ENCODE peak calls at places on chromosome 20, in nine cellular contexts. M is thoracic aorta; G is AG08396; F is activated CD8-positive, alpha-beta memory T cell treated with anti-CD3 and anti-CD28 coated beads for 24 hours; Q is NK-92 treated with Interleukin-12 subunit alpha and Interleukin-12 subunit beta, amount 100 ng/mL, for 24 hours; B is AG09309; Z is amniotic stem cell; W is Daoy; V is CD4-positive, CD25-positive, alpha-beta regulatory T cell. P is an unnamed sample.

GRCh38 chr20:45911486-45912343 is at the start of gene PLTP:
- DNase-seq in M (no peak), G (peak; percentile 59), F (peak; percentile 69), Q (no peak), B (no peak), Z (no peak), W (no peak), V (no peak), P (no peak)

GRCh38 chr20:35340436-35340835 is 48.2 kb upstream of the FAM83C start:
- DNase-seq in M (no peak), G (no peak), F (no peak), Q (no peak), B (no peak), Z (no peak), W (no peak), V (no peak), P (no peak)

GRCh38 chr20:58219342-58219700 is 9.1 kb downstream of the ANKRD60 start:
- DNase-seq in M (no peak), G (no peak), F (no peak), Q (peak; percentile 36), B (peak; percentile 82), Z (no peak), W (peak; percentile 78), V (no peak), P (no peak)

GRCh38 chr20:43379239-43379917 is 78.3 kb upstream of the SRSF6 start:
- DNase-seq in M (no peak), G (peak; percentile 85), F (no peak), Q (no peak), B (peak; percentile 77), Z (peak; percentile 72), W (peak; percentile 89), V (no peak), P (no peak)

GRCh38 chr20:17889226-17889625 is 79.4 kb downstream of the SNX5 start:
- DNase-seq in M (no peak), G (no peak), F (no peak), Q (no peak), B (no peak), Z (no peak), W (no peak), V (no peak), P (no peak)

GRCh38 chr20:25315418-25316210 is 67.7 kb downstream of the PYGB start:
- DNase-seq in M (no peak), G (peak; percentile 53), F (no peak), Q (peak; percentile 23), B (no peak), Z (no peak), W (peak; percentile 36), V (no peak), P (peak; percentile 8)

GRCh38 chr20:35731862-35732643 is 10.0 kb downstream of the RBM39 start:
- DNase-seq in M (no peak), G (no peak), F (no peak), Q (no peak), B (no peak), Z (no peak), W (no peak), V (no peak), P (no peak)

GRCh38 chr20:43331911-43332310 is 125.8 kb upstream of the SRSF6 start:
- DNase-seq in M (no peak), G (no peak), F (no peak), Q (no peak), B (no peak), Z (no peak), W (no peak), V (no peak), P (no peak)

GRCh38 chr20:46348972-46349741 is 40.9 kb upstream of the CDH22 start:
- DNase-seq in M (no peak), G (peak; percentile 75), F (peak; percentile 78), Q (no peak), B (no peak), Z (no peak), W (peak; percentile 57), V (peak; percentile 18), P (peak; percentile 46)

GRCh38 chr20:50837532-50838321 is 42.9 kb downstream of the BCAS4 start:
- DNase-seq in M (peak; percentile 77), G (peak; percentile 78), F (no peak), Q (no peak), B (peak; percentile 99), Z (no peak), W (peak; percentile 65), V (no peak), P (peak; percentile 27)

GRCh38 chr20:37627767-37628130 is 66.1 kb upstream of the CTNNBL1 start:
- DNase-seq in M (no peak), G (no peak), F (no peak), Q (no peak), B (no peak), Z (no peak), W (no peak), V (no peak), P (no peak)

GRCh38 chr20:50435397-50436051 is 74.7 kb upstream of the PTPN1 start:
- DNase-seq in M (no peak), G (no peak), F (no peak), Q (no peak), B (no peak), Z (no peak), W (no peak), V (no peak), P (no peak)

GRCh38 chr20:2817891-2818595 is 1.9 kb downstream of the TMEM239 start:
- DNase-seq in M (no peak), G (no peak), F (peak; percentile 32), Q (no peak), B (no peak), Z (no peak), W (no peak), V (no peak), P (peak; percentile 49)

GRCh38 chr20:48124181-48124782 is 339.0 kb upstream of the SULF2 start:
- DNase-seq in M (no peak), G (no peak), F (no peak), Q (no peak), B (no peak), Z (no peak), W (no peak), V (no peak), P (no peak)